ENCODE peak calls at places on chromosomes 11 and 22, in ten cellular contexts. V is neuronal stem cell, R is mesendoderm, B is GM23248, T is PC-3, C is mammary epithelial cell, S is fibroblast of lung, N is astrocyte, Q is IMR-90, J is colonic mucosa. E is an unnamed sample.

GRCh38 chr11:124791626-124792341 is 8.4 kb downstream of the MSANTD2 start:
- DNase-seq in V (no peak), R (no peak), B (peak; percentile 30), T (peak; percentile 30), C (no peak), S (peak; percentile 40), N (no peak), Q (peak; percentile 44), J (no peak), E (no peak)

GRCh38 chr11:2089536-2090165 is 49.5 kb downstream of the IGF2 start:
- DNase-seq in V (peak; percentile 20), R (peak; percentile 81), B (peak; percentile 66), T (peak; percentile 71), C (peak; percentile 31), S (peak; percentile 47), N (no peak), Q (peak; percentile 11), J (no peak), E (peak; percentile 93)

GRCh38 chr11:69380451-69380901 is 86.5 kb downstream of the MYEOV start:
- DNase-seq in V (no peak), R (no peak), B (no peak), T (no peak), C (no peak), S (no peak), N (no peak), Q (no peak), J (no peak), E (no peak)

GRCh38 chr11:118198370-118198769 is 21.9 kb upstream of the SCN2B start:
- DNase-seq in V (no peak), R (peak; percentile 66), B (peak; percentile 78), T (peak; percentile 78), C (peak; percentile 29), S (peak; percentile 63), N (peak; percentile 24), Q (peak; percentile 44), J (peak; percentile 88), E (peak; percentile 88)

GRCh38 chr11:125496465-125496817 is 376 bp upstream of the FEZ1 start:
- DNase-seq in V (no peak), R (no peak), B (no peak), T (no peak), C (no peak), S (no peak), N (no peak), Q (no peak), J (no peak), E (no peak)

GRCh38 chr11:78268516-78269410 is 80.0 kb downstream of the USP35 start:
- DNase-seq in V (no peak), R (no peak), B (peak; percentile 71), T (no peak), C (no peak), S (peak; percentile 25), N (peak; percentile 33), Q (peak; percentile 26), J (no peak), E (no peak)

GRCh38 chr11:57527056-57527631 is 3.4 kb downstream of the TIMM10 start:
- DNase-seq in V (peak; percentile 74), R (peak; percentile 79), B (peak; percentile 66), T (peak; percentile 85), C (peak; percentile 32), S (peak; percentile 71), N (peak; percentile 20), Q (peak; percentile 59), J (peak; percentile 82), E (peak; percentile 87)

GRCh38 chr22:39456262-39457046 is at the start of gene MGAT3:
- DNase-seq in V (no peak), R (no peak), B (peak; percentile 17), T (no peak), C (no peak), S (no peak), N (no peak), Q (no peak), J (no peak), E (peak; percentile 81)

GRCh38 chr22:42202048-42202447 is 68.4 kb downstream of the TCF20 start:
- DNase-seq in V (no peak), R (no peak), B (no peak), T (no peak), C (no peak), S (no peak), N (no peak), Q (no peak), J (no peak), E (no peak)

GRCh38 chr11:23540101-23540561 is 679.9 kb upstream of the CCDC179 start:
- DNase-seq in V (peak; percentile 57), R (peak; percentile 96), B (peak; percentile 63), T (peak; percentile 79), C (peak; percentile 32), S (peak; percentile 53), N (peak; percentile 63), Q (peak; percentile 53), J (peak; percentile 30), E (peak; percentile 86)

DNA sequence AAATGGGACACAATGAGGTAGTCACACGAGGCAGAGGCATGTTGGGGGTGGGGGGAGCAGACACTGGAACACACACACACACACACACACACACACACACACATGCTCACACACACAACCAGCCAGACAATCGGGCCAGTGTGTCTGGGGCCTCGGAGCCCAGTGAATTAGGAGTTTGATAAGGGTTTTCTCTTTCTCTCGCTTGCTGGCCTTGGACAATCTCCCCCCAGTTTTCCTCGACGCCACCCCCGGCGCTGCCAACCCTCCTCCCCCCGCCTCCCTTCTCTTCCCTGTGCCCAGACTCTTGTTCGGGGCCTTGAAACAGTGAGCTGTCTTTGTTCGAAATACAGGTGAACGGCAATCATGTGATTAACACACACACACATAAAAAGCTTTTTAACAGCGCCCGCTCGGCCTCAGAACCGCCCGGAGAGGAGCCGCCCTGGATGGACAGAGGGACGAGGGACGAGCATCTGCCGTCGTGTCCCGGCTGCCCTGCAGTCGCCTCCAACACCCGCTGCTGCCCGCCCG is 1.5 kb upstream of the SOX10 start:
- DNase-seq in V (no peak), R (no peak), B (no peak), T (no peak), C (no peak), S (no peak), N (no peak), Q (no peak), J (no peak), E (no peak)
- H3K9ac ChIP-seq in V (no peak overlapping the region), R (no peak overlapping the region), B (no peak overlapping the region), T (no peak overlapping the region), C (no peak overlapping the region), S (no peak overlapping the region), N (no peak overlapping the region), Q (no peak overlapping the region), J (no peak overlapping the region), E (no peak overlapping the region)

GRCh38 chr11:64925536-64926449 is 1.3 kb downstream of the PPP2R5B start:
- DNase-seq in V (no peak), R (no peak), B (no peak), T (no peak), C (no peak), S (no peak), N (no peak), Q (no peak), J (no peak), E (no peak)
- H3K4me1 ChIP-seq in V (peaks cover 9% of the 10 kb centered on the region), R (no peaks in the 10 kb centered on the region), B (no peaks in the 10 kb centered on the region), T (peaks cover 13% of the 10 kb centered on the region), C (peaks cover 10% of the 10 kb centered on the region), S (peaks cover 6% of the 10 kb centered on the region), N (peaks cover 11% of the 10 kb centered on the region), Q (peaks cover 7% of the 10 kb centered on the region), J (peaks cover 16% of the 10 kb centered on the region), E (peaks cover 17% of the 10 kb centered on the region)

DNA sequence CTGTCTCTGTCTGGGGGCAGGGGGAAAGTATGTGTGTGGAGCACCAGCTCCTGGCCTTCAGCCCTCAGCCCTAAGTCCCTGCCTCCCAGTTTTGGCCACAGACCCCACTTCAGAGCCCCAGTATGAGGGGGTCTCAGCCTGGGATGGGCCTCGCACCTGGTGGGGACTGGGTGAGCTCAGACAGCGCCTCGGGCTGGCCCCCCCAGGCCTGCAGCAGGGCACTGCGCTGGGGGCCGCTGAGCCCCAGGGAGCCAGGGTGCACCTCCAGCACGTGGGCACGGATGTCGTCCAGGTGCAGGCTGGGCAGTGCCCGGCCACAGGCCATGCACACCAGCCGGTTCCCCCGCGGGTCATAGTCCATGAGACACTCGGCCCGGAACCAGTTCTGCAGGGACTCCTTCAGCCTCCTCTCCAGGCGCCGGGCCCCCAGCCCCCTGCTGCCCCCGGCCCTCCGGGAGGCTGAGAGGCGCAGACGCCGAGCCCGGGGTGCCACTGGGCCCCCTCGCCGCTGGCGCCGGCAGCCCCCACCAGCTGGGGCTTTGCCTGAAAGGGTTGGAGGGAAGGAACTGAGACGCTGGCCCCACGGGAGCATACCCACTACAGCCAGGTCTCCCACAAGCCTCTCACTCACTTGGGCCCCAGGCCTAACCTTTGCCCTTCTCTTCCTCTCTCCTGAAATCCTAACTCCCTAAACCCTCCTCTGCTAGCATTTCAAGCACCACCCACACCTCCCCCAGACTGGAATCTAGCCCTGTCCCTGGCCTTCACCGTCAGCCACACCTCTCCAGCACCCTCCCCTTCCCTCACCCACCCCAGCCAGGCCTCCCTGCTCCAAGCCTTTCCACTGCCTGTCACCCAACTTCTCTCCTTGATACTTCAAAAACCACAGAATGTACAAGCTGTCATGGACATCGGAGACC is 3.6 kb downstream of the ZFTA start:
- DNase-seq in V (no peak), R (peak; percentile 85), B (no peak), T (no peak), C (no peak), S (peak; percentile 15), N (no peak), Q (no peak), J (peak; percentile 81), E (no peak)
- H3K9ac ChIP-seq in V (peak overlapping the region; percentile 60), R (peak overlapping the region; percentile 50), B (no peak overlapping the region), T (no peak overlapping the region), C (no peak overlapping the region), S (no peak overlapping the region), N (no peak overlapping the region), Q (no peak overlapping the region), J (peak overlapping the region; percentile 58), E (no peak overlapping the region)

GRCh38 chr22:23580586-23581251 is 629 bp upstream of the IGLL1 start:
- DNase-seq in V (no peak), R (no peak), B (no peak), T (no peak), C (no peak), S (no peak), N (no peak), Q (no peak), J (no peak), E (no peak)

GRCh38 chr22:23581252-23581634 is 1.2 kb upstream of the IGLL1 start:
- DNase-seq in V (no peak), R (no peak), B (no peak), T (no peak), C (no peak), S (no peak), N (no peak), Q (no peak), J (no peak), E (peak; percentile 77)

GRCh38 chr22:23583836-23584235 is 3.7 kb upstream of the IGLL1 start:
- DNase-seq in V (no peak), R (no peak), B (no peak), T (no peak), C (no peak), S (no peak), N (no peak), Q (no peak), J (no peak), E (peak; percentile 89)

GRCh38 chr22:23579870-23580585 is at the start of gene IGLL1:
- DNase-seq in V (no peak), R (no peak), B (no peak), T (no peak), C (no peak), S (no peak), N (no peak), Q (no peak), J (no peak), E (peak; percentile 96)

DNA sequence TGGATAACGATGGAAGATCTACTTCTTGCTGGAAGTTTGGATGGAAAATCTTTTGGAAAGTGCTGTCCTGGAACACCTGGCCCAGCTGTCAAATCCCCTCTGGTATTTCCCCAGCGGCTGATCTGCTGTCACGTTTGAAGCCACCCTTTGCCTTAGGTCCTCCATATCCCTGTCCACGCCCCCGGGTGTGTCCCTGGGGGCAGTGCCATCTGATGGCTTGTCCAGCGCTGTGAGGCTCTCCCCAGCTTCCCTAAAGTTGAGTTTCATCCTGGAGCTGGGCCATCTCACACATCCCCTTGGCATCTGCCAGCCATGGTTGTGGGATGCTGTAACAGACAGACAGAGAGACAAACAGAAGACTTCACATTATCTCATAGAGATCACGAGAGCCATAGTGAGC is 3.1 kb upstream of the IGLL1 start:
- DNase-seq in V (no peak), R (no peak), B (no peak), T (no peak), C (no peak), S (no peak), N (no peak), Q (no peak), J (no peak), E (peak; percentile 58)
- H3K4me1 ChIP-seq in V (no peaks in the 10 kb centered on the region), R (no peaks in the 10 kb centered on the region), B (no peaks in the 10 kb centered on the region), T (no peaks in the 10 kb centered on the region), C (no peaks in the 10 kb centered on the region), S (no peaks in the 10 kb centered on the region), N (no peaks in the 10 kb centered on the region), Q (no peaks in the 10 kb centered on the region), J (no peaks in the 10 kb centered on the region), E (peaks cover 99% of the 10 kb centered on the region)